ENCODE peak calls at places on chromosomes 6 and 20, in eight cellular contexts. P is amygdala, A is GM12865, E is Calu3, F is astrocyte of the cerebellum, Z is spleen, D is right lobe of liver, I is omental fat pad. K is an unnamed sample.

GRCh38 chr20:1505871-1506270 is 14.7 kb upstream of the SIRPB2 start:
- DNase-seq in P (no peak), A (no peak), E (no peak), F (no peak), Z (no peak), D (no peak), I (no peak), K (no peak)

GRCh38 chr6:129280719-129281118 is 397.8 kb downstream of the LAMA2 start:
- DNase-seq in P (no peak), A (peak), E (no peak), F (no peak), Z (no peak), D (no peak), I (no peak), K (no peak)

GRCh38 chr6:136226027-136226673 is 24.0 kb downstream of the MTFR2 start:
- DNase-seq in P (no peak), A (peak), E (peak), F (peak), Z (peak), D (peak), I (peak), K (peak)

GRCh38 chr6:3438190-3439167 is 18.4 kb downstream of the SLC22A23 start:
- DNase-seq in P (no peak), A (no peak), E (no peak), F (peak), Z (no peak), D (no peak), I (no peak), K (peak)

GRCh38 chr20:1924910-1925861 is 30.0 kb downstream of the SIRPA start:
- DNase-seq in P (no peak), A (no peak), E (no peak), F (no peak), Z (no peak), D (no peak), I (no peak), K (no peak)

GRCh38 chr6:39166918-39167301 is 51.9 kb upstream of the SAYSD1 start:
- DNase-seq in P (no peak), A (no peak), E (no peak), F (no peak), Z (no peak), D (no peak), I (no peak), K (no peak)

GRCh38 chr6:45001663-45002062 is 326.5 kb upstream of the RUNX2 start:
- DNase-seq in P (no peak), A (peak), E (no peak), F (no peak), Z (no peak), D (no peak), I (no peak), K (no peak)

GRCh38 chr6:40484066-40484465 is 103.1 kb downstream of the LRFN2 start:
- DNase-seq in P (no peak), A (no peak), E (no peak), F (no peak), Z (no peak), D (no peak), I (no peak), K (no peak)

GRCh38 chr6:33620584-33621395 is at the start of gene ITPR3:
- DNase-seq in P (no peak), A (peak), E (peak), F (peak), Z (peak), D (peak), I (no peak), K (no peak)

GRCh38 chr6:113142775-113143174 is 714.4 kb upstream of the MARCKS start:
- DNase-seq in P (no peak), A (no peak), E (no peak), F (no peak), Z (no peak), D (no peak), I (no peak), K (no peak)

GRCh38 chr6:7243188-7243942 is 69.6 kb downstream of the SSR1 start:
- DNase-seq in P (no peak), A (peak), E (peak), F (peak), Z (no peak), D (no peak), I (no peak), K (no peak)

GRCh38 chr6:20723236-20723635 is 189.0 kb downstream of the CDKAL1 start:
- DNase-seq in P (no peak), A (no peak), E (no peak), F (no peak), Z (no peak), D (no peak), I (no peak), K (no peak)

GRCh38 chr6:31005249-31006020 is 4.8 kb upstream of the MUC22 start:
- DNase-seq in P (no peak), A (peak), E (no peak), F (no peak), Z (no peak), D (no peak), I (no peak), K (no peak)

GRCh38 chr6:96562886-96563285 is at the start of gene FHL5:
- DNase-seq in P (no peak), A (no peak), E (no peak), F (no peak), Z (no peak), D (no peak), I (no peak), K (no peak)

GRCh38 chr6:158328446-158328845 is 16.2 kb downstream of the TULP4 start:
- DNase-seq in P (no peak), A (no peak), E (peak), F (no peak), Z (no peak), D (no peak), I (no peak), K (no peak)

GRCh38 chr6:20847904-20848303 is 313.6 kb downstream of the CDKAL1 start:
- DNase-seq in P (no peak), A (no peak), E (no peak), F (no peak), Z (no peak), D (no peak), I (no peak), K (no peak)

GRCh38 chr6:92114797-92115196 is 1304.6 kb downstream of the EPHA7 start:
- DNase-seq in P (peak), A (no peak), E (no peak), F (no peak), Z (no peak), D (no peak), I (no peak), K (no peak)

GRCh38 chr6:69719602-69720193 is 77.1 kb downstream of the LMBRD1 start:
- DNase-seq in P (no peak), A (peak), E (peak), F (no peak), Z (no peak), D (no peak), I (no peak), K (no peak)

GRCh38 chr20:25040438-25040831 is 17.5 kb downstream of the ACSS1 start:
- DNase-seq in P (no peak), A (no peak), E (no peak), F (peak), Z (peak), D (no peak), I (no peak), K (no peak)

GRCh38 chr6:1801401-1801800 is 191.7 kb downstream of the FOXC1 start:
- DNase-seq in P (no peak), A (no peak), E (no peak), F (no peak), Z (no peak), D (no peak), I (no peak), K (no peak)

GRCh38 chr20:63457737-63458136 is 14.7 kb downstream of the KCNQ2 start:
- DNase-seq in P (peak), A (no peak), E (peak), F (no peak), Z (peak), D (no peak), I (no peak), K (no peak)

GRCh38 chr20:32637738-32638137 is 36.0 kb downstream of the C20orf203 start:
- DNase-seq in P (no peak), A (no peak), E (no peak), F (no peak), Z (no peak), D (no peak), I (no peak), K (no peak)

GRCh38 chr20:17957505-17958325 is 10.9 kb downstream of the SNX5 start:
- DNase-seq in P (no peak), A (no peak), E (no peak), F (no peak), Z (no peak), D (no peak), I (no peak), K (no peak)

GRCh38 chr6:21678990-21679389 is 85.4 kb downstream of the SOX4 start:
- DNase-seq in P (no peak), A (no peak), E (peak), F (no peak), Z (no peak), D (no peak), I (no peak), K (no peak)

GRCh38 chr6:37979392-37980221 is 160.1 kb downstream of the ZFAND3 start:
- DNase-seq in P (no peak), A (no peak), E (no peak), F (no peak), Z (no peak), D (no peak), I (no peak), K (no peak)

GRCh38 chr20:43842126-43843020 is 72.3 kb upstream of the TOX2 start:
- DNase-seq in P (no peak), A (no peak), E (no peak), F (no peak), Z (no peak), D (peak), I (no peak), K (no peak)

GRCh38 chr6:137958809-137959565 is 91.9 kb downstream of the TNFAIP3 start:
- DNase-seq in P (no peak), A (no peak), E (no peak), F (no peak), Z (no peak), D (no peak), I (no peak), K (no peak)

GRCh38 chr6:169323221-169323620 is 69.6 kb upstream of the THBS2 start:
- DNase-seq in P (no peak), A (no peak), E (no peak), F (no peak), Z (no peak), D (no peak), I (no peak), K (no peak)